ENCODE peak calls at places on chromosomes 5 and 9, in four cellular contexts. One of them, this sample, is unnamed.

GRCh38 chr9:76717611-76718010 is 46.6 kb upstream of the PCA3 start:
- DNase-seq in K562: no peak
- DNase-seq in GM12878: no peak
- DNase-seq in HL-60: no peak
- DNase-seq in this sample: no peak

GRCh38 chr5:74109344-74109743 is 483.3 kb downstream of the ARHGEF28 start:
- DNase-seq in HL-60: no peak
- DNase-seq in GM12878: no peak
- DNase-seq in K562: no peak
- DNase-seq in this sample: no peak

GRCh38 chr5:146971401-146971800 is 92.8 kb upstream of the PPP2R2B start:
- DNase-seq in GM12878: no peak
- DNase-seq in HL-60: no peak
- DNase-seq in K562: no peak
- DNase-seq in this sample: no peak

GRCh38 chr5:151315998-151316597 is 12.5 kb upstream of the SLC36A3 start:
- DNase-seq in K562: peak
- DNase-seq in GM12878: peak
- DNase-seq in HL-60: peak
- DNase-seq in this sample: peak

GRCh38 chr5:177553671-177554429 is 513 bp downstream of the FAM193B start:
- DNase-seq in K562: peak
- DNase-seq in GM12878: no peak
- DNase-seq in HL-60: no peak
- DNase-seq in this sample: peak

GRCh38 chr5:80871541-80871961 is 88.6 kb upstream of the RASGRF2 start:
- DNase-seq in HL-60: no peak
- DNase-seq in GM12878: no peak
- DNase-seq in K562: peak
- DNase-seq in this sample: no peak

GRCh38 chr5:17180957-17181723 is 36.3 kb upstream of the BASP1 start:
- DNase-seq in K562: peak
- DNase-seq in GM12878: no peak
- DNase-seq in HL-60: no peak
- DNase-seq in this sample: no peak

GRCh38 chr5:59988396-59988795 is 94.9 kb upstream of the PDE4D start:
- DNase-seq in K562: no peak
- DNase-seq in GM12878: no peak
- DNase-seq in HL-60: peak
- DNase-seq in this sample: no peak

GRCh38 chr5:644509-644908 is 32.4 kb downstream of the CEP72 start:
- DNase-seq in K562: no peak
- DNase-seq in HL-60: no peak
- DNase-seq in GM12878: no peak
- DNase-seq in this sample: no peak

GRCh38 chr9:130371196-130371966 is 73.4 kb upstream of the ASS1 start:
- DNase-seq in HL-60: no peak
- DNase-seq in K562: no peak
- DNase-seq in GM12878: no peak
- DNase-seq in this sample: no peak

GRCh38 chr5:72723584-72723983 is 92.9 kb upstream of the TNPO1 start:
- DNase-seq in HL-60: no peak
- DNase-seq in GM12878: no peak
- DNase-seq in K562: no peak
- DNase-seq in this sample: no peak

GRCh38 chr5:10279328-10279727 is 28.4 kb downstream of the CMBL start:
- DNase-seq in GM12878: no peak
- DNase-seq in HL-60: no peak
- DNase-seq in K562: no peak
- DNase-seq in this sample: no peak

GRCh38 chr9:108663381-108663876 is 192.4 kb downstream of the ACTL7B start:
- DNase-seq in GM12878: no peak
- DNase-seq in HL-60: no peak
- DNase-seq in K562: no peak
- DNase-seq in this sample: no peak

GRCh38 chr5:36450229-36451024 is 148.7 kb upstream of the RANBP3L start:
- DNase-seq in HL-60: no peak
- DNase-seq in GM12878: no peak
- DNase-seq in K562: no peak
- DNase-seq in this sample: no peak

GRCh38 chr5:10567781-10568321 is 4.0 kb downstream of the ANKRD33B start:
- DNase-seq in K562: no peak
- DNase-seq in HL-60: no peak
- DNase-seq in GM12878: no peak
- DNase-seq in this sample: no peak

GRCh38 chr5:175060264-175060663 is 335.9 kb downstream of the MSX2 start:
- DNase-seq in GM12878: no peak
- DNase-seq in K562: no peak
- DNase-seq in HL-60: no peak
- DNase-seq in this sample: no peak

GRCh38 chr9:38233343-38233742 is 159.2 kb upstream of the ALDH1B1 start:
- DNase-seq in K562: no peak
- DNase-seq in HL-60: no peak
- DNase-seq in GM12878: no peak
- DNase-seq in this sample: no peak

GRCh38 chr5:142644640-142645361 is 41.1 kb downstream of the FGF1 start:
- DNase-seq in GM12878: no peak
- DNase-seq in HL-60: no peak
- DNase-seq in K562: no peak
- DNase-seq in this sample: no peak

GRCh38 chr9:115411993-115412452 is 294.1 kb upstream of the TNC start:
- DNase-seq in HL-60: no peak
- DNase-seq in K562: no peak
- DNase-seq in GM12878: no peak
- DNase-seq in this sample: no peak

GRCh38 chr5:7876867-7877266 is 7.9 kb downstream of the MTRR start:
- DNase-seq in HL-60: no peak
- DNase-seq in GM12878: no peak
- DNase-seq in K562: no peak
- DNase-seq in this sample: no peak

GRCh38 chr5:123116063-123116462 is 27.0 kb downstream of the PRDM6 start:
- DNase-seq in HL-60: no peak
- DNase-seq in GM12878: no peak
- DNase-seq in K562: no peak
- DNase-seq in this sample: no peak

GRCh38 chr5:144598451-144599068 is 427.9 kb downstream of the KCTD16 start:
- DNase-seq in GM12878: no peak
- DNase-seq in K562: no peak
- DNase-seq in HL-60: no peak
- DNase-seq in this sample: no peak

GRCh38 chr5:176948458-176948857 is 49.3 kb upstream of the HK3 start:
- DNase-seq in GM12878: no peak
- DNase-seq in HL-60: no peak
- DNase-seq in K562: no peak
- DNase-seq in this sample: no peak

GRCh38 chr9:98191615-98192502 is 578 bp downstream of the CORO2A start:
- DNase-seq in GM12878: no peak
- DNase-seq in HL-60: peak
- DNase-seq in K562: peak
- DNase-seq in this sample: peak

GRCh38 chr5:173642895-173643481 is 26.5 kb upstream of the BOD1 start:
- DNase-seq in GM12878: no peak
- DNase-seq in K562: no peak
- DNase-seq in HL-60: no peak
- DNase-seq in this sample: no peak

GRCh38 chr5:103057208-103058130 is 62.5 kb downstream of the GIN1 start:
- DNase-seq in K562: peak
- DNase-seq in GM12878: no peak
- DNase-seq in HL-60: no peak
- DNase-seq in this sample: no peak

GRCh38 chr5:67095346-67095871 is 101.2 kb downstream of the CD180 start:
- DNase-seq in K562: no peak
- DNase-seq in GM12878: no peak
- DNase-seq in HL-60: no peak
- DNase-seq in this sample: no peak
- TF ChIP-seq SPI1 in K562: no peak
- TF ChIP-seq SPI1 in GM12878: no peak
- TF ChIP-seq SPI1 in HL-60: no peak
- TF ChIP-seq SPI1 in this sample: no peak

GRCh38 chr5:126597156-126597555 is 2.1 kb upstream of the ALDH7A1 start:
- DNase-seq in K562: no peak
- DNase-seq in GM12878: no peak
- DNase-seq in HL-60: no peak
- DNase-seq in this sample: no peak
- TF ChIP-seq SPI1 in K562: no peak
- TF ChIP-seq SPI1 in GM12878: no peak
- TF ChIP-seq SPI1 in HL-60: no peak
- TF ChIP-seq SPI1 in this sample: no peak

DNA sequence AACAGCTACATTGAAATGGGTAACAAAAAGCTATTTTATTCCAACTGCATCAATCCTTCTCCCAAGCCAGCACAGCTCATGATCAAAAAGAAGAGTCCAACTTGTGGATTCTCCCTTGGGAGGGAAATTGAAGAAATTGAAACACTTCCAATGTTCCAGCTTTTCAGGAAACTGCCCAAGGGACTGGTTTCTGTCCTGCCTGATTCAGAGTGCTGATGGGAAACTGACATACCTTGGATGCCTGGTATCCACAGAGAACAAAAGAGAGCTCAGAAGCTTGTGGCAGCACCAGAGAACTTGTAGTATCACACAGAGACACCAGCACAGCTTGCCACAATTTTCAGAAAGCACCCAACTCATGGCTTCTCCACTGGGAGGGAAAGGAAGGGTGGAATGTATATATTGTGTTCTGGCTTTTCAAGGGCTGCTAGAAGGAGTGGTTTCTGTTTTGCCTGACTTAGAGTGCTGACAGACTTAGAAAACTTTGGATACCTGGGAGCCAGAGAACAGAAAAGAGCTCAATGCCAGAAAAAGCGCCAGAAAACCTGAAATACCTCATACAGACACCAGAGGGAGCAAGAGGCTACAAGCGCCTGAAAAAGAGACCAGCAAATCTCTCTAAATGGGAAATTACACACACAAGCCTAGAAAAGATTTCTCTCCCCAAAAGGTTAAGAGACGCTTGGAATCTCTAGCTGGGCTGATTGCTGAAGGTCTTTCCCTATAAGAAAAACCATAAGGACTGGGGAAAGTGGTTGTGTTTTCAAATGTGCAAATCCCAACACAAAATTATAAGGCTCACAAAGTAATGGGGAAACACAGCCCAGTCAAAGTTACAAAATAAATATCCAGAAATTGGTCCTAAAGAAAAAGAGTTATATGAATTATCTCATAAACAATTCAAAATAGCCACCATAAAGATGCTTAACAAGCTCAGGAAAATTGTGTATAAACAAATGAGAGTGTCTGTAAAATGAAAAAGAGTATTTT is 178.8 kb downstream of the SPOCK1 start:
- DNase-seq in K562: peak
- DNase-seq in GM12878: no peak
- DNase-seq in HL-60: no peak
- DNase-seq in this sample: peak
- TF ChIP-seq SPI1 in K562: no peak
- TF ChIP-seq SPI1 in GM12878: no peak
- TF ChIP-seq SPI1 in HL-60: no peak
- TF ChIP-seq SPI1 in this sample: no peak

DNA sequence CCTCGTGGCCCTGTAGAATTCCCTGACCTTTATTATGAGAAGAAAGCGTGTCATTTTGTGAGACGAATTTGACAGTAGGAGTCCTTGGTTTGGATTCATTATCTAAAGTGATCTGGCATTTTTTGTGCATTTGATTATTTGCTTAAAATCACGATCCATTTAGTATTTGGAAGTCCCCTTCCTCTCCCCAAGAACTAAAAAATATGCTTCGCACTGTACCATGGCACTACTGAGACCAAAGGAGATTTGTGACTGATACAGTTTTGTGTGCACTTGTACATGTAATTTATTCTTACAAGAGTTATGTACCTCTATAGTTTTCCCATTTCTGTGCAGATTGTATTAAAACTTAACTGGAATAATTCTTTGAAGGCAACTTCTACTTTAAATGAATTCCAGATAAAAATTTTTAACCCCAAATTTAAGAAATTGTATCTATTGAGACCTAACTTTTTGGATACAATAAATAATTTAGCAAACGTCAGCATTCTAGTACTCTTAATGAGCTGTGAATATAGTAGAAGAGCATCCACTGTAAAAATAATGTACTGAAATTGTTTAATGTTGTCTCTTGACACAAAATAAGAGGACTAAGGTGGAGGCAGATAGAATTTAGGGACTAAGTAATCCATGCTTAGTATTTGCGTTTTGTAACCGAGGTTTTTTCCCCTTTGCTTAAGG is 2.1 kb downstream of the MAP3K1 start:
- DNase-seq in GM12878: no peak
- DNase-seq in HL-60: no peak
- DNase-seq in K562: no peak
- DNase-seq in this sample: no peak
- TF ChIP-seq SPI1 in GM12878: no peak
- TF ChIP-seq SPI1 in HL-60: no peak
- TF ChIP-seq SPI1 in K562: no peak
- TF ChIP-seq SPI1 in this sample: no peak

GRCh38 chr5:134176523-134177196 is at the start of gene SKP1:
- DNase-seq in HL-60: peak
- DNase-seq in GM12878: peak
- DNase-seq in K562: peak
- DNase-seq in this sample: peak
- TF ChIP-seq SPI1 in HL-60: no peak
- TF ChIP-seq SPI1 in GM12878: no peak
- TF ChIP-seq SPI1 in K562: no peak
- TF ChIP-seq SPI1 in this sample: no peak